ENCODE peak calls at places on chromosomes 11 and 22, in four cellular contexts. F is posterior vena cava, M is GM03348, U is head of caudate nucleus. G is an unnamed sample.

GRCh38 chr22:26259510-26259909 is 90.2 kb downstream of the SEZ6L start:
- DNase-seq in F (no peak), M (peak; percentile 28), U (no peak), G (peak; percentile 14)

GRCh38 chr22:48630444-48630777 is 1197.3 kb downstream of the BRD1 start:
- DNase-seq in U (no peak), F (no peak), M (no peak), G (no peak)

GRCh38 chr11:47257518-47258316 is at the start of gene NR1H3:
- DNase-seq in U (peak; percentile 23), F (peak; percentile 91), M (peak; percentile 81), G (peak; percentile 49)

GRCh38 chr11:1632053-1632714 is 2.6 kb downstream of the KRTAP5-5 start:
- DNase-seq in U (no peak), F (no peak), M (no peak), G (no peak)

GRCh38 chr11:15609445-15609844 is 494.7 kb downstream of the INSC start:
- DNase-seq in F (no peak), M (no peak), U (no peak), G (no peak)

GRCh38 chr11:68127791-68128681 is 6.8 kb upstream of the CHKA start:
- DNase-seq in U (peak; percentile 59), F (no peak), M (peak; percentile 80), G (peak; percentile 78)

GRCh38 chr11:47518212-47518959 is 34.5 kb downstream of the CELF1 start:
- DNase-seq in F (no peak), M (no peak), U (no peak), G (peak; percentile 44)

GRCh38 chr11:60842688-60843605 is 1.0 kb downstream of the CCDC86 start:
- DNase-seq in F (no peak), U (no peak), M (no peak), G (peak; percentile 32)

GRCh38 chr11:103108933-103109817 is at the start of gene DYNC2H1:
- DNase-seq in U (peak; percentile 85), M (peak; percentile 96), F (peak; percentile 96), G (peak; percentile 92)

GRCh38 chr11:77779935-77780334 is 40.6 kb downstream of the RSF1 start:
- DNase-seq in F (no peak), U (no peak), M (peak; percentile 35), G (peak; percentile 30)

GRCh38 chr11:2837096-2837601 is 48.4 kb downstream of the CDKN1C start:
- DNase-seq in U (peak; percentile 23), F (peak; percentile 94), M (peak; percentile 82), G (no peak)

GRCh38 chr11:117654856-117655255 is 142.2 kb downstream of the DSCAML1 start:
- DNase-seq in M (no peak), F (no peak), U (no peak), G (no peak)

GRCh38 chr11:119109843-119110242 is 2.7 kb downstream of the C2CD2L start:
- DNase-seq in F (no peak), U (no peak), M (no peak), G (no peak)

GRCh38 chr11:79381036-79381435 is 59.8 kb downstream of the TENM4 start:
- DNase-seq in F (no peak), M (no peak), U (no peak), G (no peak)

GRCh38 chr22:44330727-44331660 is 18.2 kb upstream of the SHISAL1 start:
- DNase-seq in M (peak; percentile 50), U (no peak), F (no peak), G (no peak)

GRCh38 chr11:2758751-2759150 is 59.0 kb upstream of the KCNQ1OT1 start:
- DNase-seq in U (no peak), M (no peak), F (no peak), G (no peak)

GRCh38 chr11:36365937-36366336 is 69.8 kb downstream of the PRR5L start:
- DNase-seq in M (peak; percentile 19), F (no peak), U (no peak), G (no peak)

GRCh38 chr22:36589856-36590255 is 60.9 kb upstream of the EIF3D start:
- DNase-seq in U (peak; percentile 12), F (peak; percentile 17), M (no peak), G (no peak)

GRCh38 chr11:112016088-112016764 is 9.0 kb upstream of the DLAT start:
- DNase-seq in F (no peak), U (no peak), M (peak; percentile 44), G (no peak)